ENCODE peak calls at places on chromosomes 12 and 14, in six cellular contexts. E is HFF-Myc; X is brain microvascular endothelial cell; H is Peyer's patch; J is activated CD8-positive, alpha-beta T cell treated with anti-CD3 and anti-CD28 coated beads for 36 hours; Y is neural progenitor cell. C is an unnamed sample.

GRCh38 chr12:45381351-45381750 is 165.5 kb downstream of the ANO6 start:
- DNase-seq in H (no peak), J (no peak), X (no peak), Y (no peak), E (no peak), C (no peak)

GRCh38 chr14:45253754-45254300 is 825 bp upstream of the MIS18BP1 start:
- DNase-seq in J (peak), Y (no peak), H (peak), X (peak), E (no peak), C (no peak)

GRCh38 chr12:13099910-13100609 is 3.4 kb downstream of the GSG1 start:
- DNase-seq in X (no peak), Y (no peak), E (no peak), J (no peak), H (no peak), C (no peak)

GRCh38 chr12:89333564-89334252 is 18.6 kb downstream of the DUSP6 start:
- DNase-seq in H (no peak), Y (peak), E (no peak), J (peak), X (no peak), C (no peak)

GRCh38 chr12:107590369-107591094 is 95.1 kb upstream of the PWP1 start:
- DNase-seq in J (no peak), H (no peak), E (no peak), Y (no peak), X (no peak), C (no peak)

GRCh38 chr14:73787760-73788508 is 63.7 kb upstream of the PTGR2 start:
- DNase-seq in E (no peak), J (peak), Y (peak), H (no peak), X (peak), C (no peak)

GRCh38 chr14:36207500-36207899 is 31.0 kb upstream of the PTCSC3 start:
- DNase-seq in H (no peak), Y (peak), X (no peak), E (no peak), J (no peak), C (no peak)

GRCh38 chr14:102209224-102209966 is 69.7 kb downstream of the WDR20 start:
- DNase-seq in H (peak), E (no peak), X (no peak), J (no peak), Y (peak), C (no peak)

GRCh38 chr12:100567945-100568344 is 5.5 kb upstream of the GAS2L3 start:
- DNase-seq in J (no peak), H (no peak), X (no peak), Y (no peak), E (no peak), C (no peak)

GRCh38 chr12:93902736-93903562 is 225.8 kb downstream of the CRADD start:
- DNase-seq in X (no peak), Y (no peak), H (peak), J (no peak), E (no peak), C (no peak)

GRCh38 chr12:6540181-6540877 is 6.0 kb downstream of the GAPDH start:
- DNase-seq in X (peak), J (peak), Y (peak), E (peak), H (peak), C (no peak)

GRCh38 chr12:116040412-116040811 is 237.1 kb downstream of the MED13L start:
- DNase-seq in J (no peak), X (no peak), Y (no peak), H (no peak), E (no peak), C (no peak)

GRCh38 chr14:75452900-75453816 is 25.3 kb downstream of the JDP2 start:
- DNase-seq in H (no peak), E (peak), Y (peak), X (peak), J (no peak), C (peak)

GRCh38 chr14:44352212-44352611 is 154.9 kb downstream of the FSCB start:
- DNase-seq in E (no peak), H (no peak), Y (no peak), J (no peak), X (no peak), C (no peak)

GRCh38 chr14:76309572-76310551 is 66.1 kb upstream of the ESRRB start:
- DNase-seq in X (no peak), H (no peak), J (no peak), Y (peak), E (no peak), C (no peak)

GRCh38 chr14:94110552-94111181 is at the start of gene IFI27:
- DNase-seq in H (peak), J (no peak), Y (no peak), E (no peak), X (no peak), C (no peak)

GRCh38 chr12:105157598-105157997 is 50.1 kb downstream of the WASHC4 start:
- DNase-seq in H (no peak), J (no peak), E (no peak), Y (no peak), X (no peak), C (no peak)

GRCh38 chr12:12319501-12320322 is 30.3 kb downstream of the MANSC1 start:
- DNase-seq in X (no peak), Y (no peak), J (no peak), H (peak), E (no peak), C (no peak)

GRCh38 chr12:111607239-111607638 is 8.1 kb upstream of the ATXN2 start:
- DNase-seq in X (no peak), H (no peak), J (peak), E (no peak), Y (no peak), C (no peak)

GRCh38 chr12:106645074-106645421 is 62.2 kb downstream of the RFX4 start:
- DNase-seq in E (no peak), X (no peak), J (no peak), H (no peak), Y (no peak), C (no peak)

GRCh38 chr14:93033039-93033982 is 82.4 kb downstream of the ITPK1 start:
- DNase-seq in X (no peak), H (no peak), J (peak), E (no peak), Y (no peak), C (no peak)

GRCh38 chr12:11553871-11554533 is 95.5 kb upstream of the ETV6 start:
- DNase-seq in J (peak), Y (peak), E (peak), H (peak), X (peak), C (no peak)

GRCh38 chr12:121648458-121649028 is 20.9 kb downstream of the MORN3 start:
- DNase-seq in E (no peak), H (no peak), J (no peak), X (no peak), Y (no peak), C (no peak)

GRCh38 chr12:52182898-52183543 is 8.8 kb downstream of the KRT80 start:
- DNase-seq in X (no peak), H (no peak), E (no peak), J (no peak), Y (no peak), C (no peak)

GRCh38 chr12:40911676-40912075 is 219.4 kb downstream of the CNTN1 start:
- DNase-seq in J (no peak), X (no peak), H (no peak), E (no peak), Y (no peak), C (no peak)

GRCh38 chr12:13223176-13223806 is 26.8 kb downstream of the EMP1 start:
- DNase-seq in E (no peak), X (peak), H (no peak), J (no peak), Y (no peak), C (peak)

GRCh38 chr14:82075566-82075965 is 541.9 kb upstream of the SEL1L start:
- DNase-seq in E (no peak), H (no peak), X (no peak), J (peak), Y (peak), C (no peak)

GRCh38 chr12:107247650-107248049 is 154.3 kb upstream of the CRY1 start:
- DNase-seq in E (no peak), Y (no peak), H (no peak), J (no peak), X (no peak), C (no peak)

GRCh38 chr14:24297190-24297964 is 2.2 kb downstream of the DHRS1 start:
- DNase-seq in H (no peak), E (no peak), Y (peak), X (peak), J (no peak), C (no peak)
- TF ChIP-seq CTCF in H (peak), E (peak), Y (peak), X (peak), J (no peak), C (peak)

GRCh38 chr12:69738351-69739286 is at the start of gene RAB3IP:
- DNase-seq in X (peak), E (peak), J (peak), H (peak), Y (peak), C (no peak)
- TF ChIP-seq CTCF in X (peak), E (peak), J (peak), H (peak), Y (peak), C (peak)

DNA sequence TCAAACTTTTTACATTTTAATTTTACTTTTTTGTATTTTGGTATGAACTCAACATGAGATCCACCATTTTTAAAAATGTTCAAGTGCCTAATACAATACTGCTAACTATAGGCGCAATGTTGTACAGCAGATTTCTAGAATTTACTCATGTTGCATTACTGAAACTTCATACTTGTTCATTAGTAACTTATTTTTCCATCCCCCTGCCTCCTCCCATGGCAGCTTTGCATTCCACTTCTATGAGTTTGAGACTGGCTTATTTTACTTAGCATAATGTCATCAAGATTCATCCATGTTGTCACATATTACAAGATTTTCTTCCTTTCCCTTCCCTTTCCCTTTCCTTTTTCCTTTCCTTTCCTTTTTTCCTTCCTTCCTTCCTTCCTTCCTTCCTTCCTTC is 825.9 kb downstream of the SLC16A7 start:
- DNase-seq in X (peak), Y (no peak), H (no peak), E (no peak), J (no peak), C (peak)
- TF ChIP-seq CTCF in X (no peak), Y (no peak), H (no peak), E (no peak), J (no peak), C (no peak)

DNA sequence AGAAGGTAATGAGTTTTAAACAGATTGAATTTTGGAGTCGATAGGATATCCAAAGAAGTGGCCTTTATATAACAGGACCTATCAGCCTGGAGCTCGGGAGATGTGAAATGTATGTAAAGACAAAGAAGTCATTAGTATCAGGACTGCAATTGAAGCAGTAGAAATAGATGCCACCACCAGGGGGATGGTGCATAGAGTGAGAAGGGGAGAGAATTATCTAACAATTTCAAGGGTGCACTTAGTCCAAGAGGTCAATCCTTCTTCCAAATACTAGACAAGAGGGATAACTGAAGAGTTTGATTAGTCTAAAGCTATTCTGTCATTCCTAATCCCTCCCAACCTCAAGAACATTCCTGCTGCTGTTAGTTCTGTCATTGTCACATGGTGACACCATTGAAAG is 127.8 kb downstream of the CFAP54 start:
- DNase-seq in Y (no peak), E (no peak), H (no peak), J (no peak), X (no peak), C (no peak)
- TF ChIP-seq CTCF in Y (peak), E (peak), H (no peak), J (no peak), X (peak), C (no peak)

GRCh38 chr12:56805282-56805855 is 42.2 kb downstream of the HSD17B6 start:
- DNase-seq in H (no peak), Y (no peak), X (no peak), J (no peak), E (no peak), C (no peak)

GRCh38 chr12:56803750-56804149 is 40.6 kb downstream of the HSD17B6 start:
- DNase-seq in X (no peak), J (no peak), Y (no peak), E (no peak), H (no peak), C (no peak)

GRCh38 chr12:56804169-56804568 is 41.0 kb downstream of the HSD17B6 start:
- DNase-seq in X (no peak), Y (no peak), E (no peak), H (no peak), J (no peak), C (no peak)

GRCh38 chr12:56804684-56805083 is 41.6 kb downstream of the HSD17B6 start:
- DNase-seq in Y (no peak), X (no peak), H (no peak), E (no peak), J (no peak), C (no peak)

GRCh38 chr12:56806303-56806702 is 43.2 kb downstream of the HSD17B6 start:
- DNase-seq in X (no peak), H (no peak), E (no peak), Y (no peak), J (no peak), C (no peak)
- TF ChIP-seq CTCF in X (no peak), H (no peak), E (no peak), Y (no peak), J (no peak), C (no peak)

DNA sequence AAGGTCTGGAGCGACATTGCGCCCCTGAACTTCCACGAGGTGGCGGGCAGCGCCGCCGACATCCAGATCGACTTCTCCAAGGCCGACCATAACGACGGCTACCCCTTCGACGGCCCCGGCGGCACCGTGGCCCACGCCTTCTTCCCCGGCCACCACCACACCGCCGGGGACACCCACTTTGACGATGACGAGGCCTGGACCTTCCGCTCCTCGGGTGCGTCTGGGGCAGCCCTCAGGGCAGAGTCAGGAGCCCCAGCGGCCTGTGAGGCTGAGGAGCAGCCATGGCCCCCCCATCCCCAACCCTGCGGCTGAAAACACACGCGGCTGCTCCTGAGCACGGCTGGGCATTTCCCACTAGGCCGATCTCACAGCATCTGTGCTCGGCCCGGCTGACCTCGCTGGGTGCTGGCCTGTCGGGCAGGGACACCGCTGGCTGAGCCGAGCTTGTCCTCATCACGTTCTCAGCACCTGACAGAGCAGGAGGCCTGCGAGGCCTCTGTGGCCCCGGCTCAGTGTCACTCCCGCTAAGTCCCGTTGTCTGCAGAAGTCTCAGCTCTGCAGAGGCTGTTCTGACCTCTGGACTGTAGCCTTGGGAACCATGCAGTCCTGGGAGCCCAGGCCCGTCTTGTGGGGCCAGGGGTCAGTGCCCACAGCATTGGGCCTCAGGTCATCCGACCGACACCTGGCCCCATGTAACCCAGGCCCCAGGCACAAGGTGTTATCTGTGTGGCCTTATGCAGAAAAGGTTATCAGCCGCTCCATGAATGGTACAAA is 12.6 kb downstream of the MMP17 start:
- DNase-seq in J (no peak), X (no peak), E (no peak), H (no peak), Y (no peak), C (no peak)
- TF ChIP-seq CTCF in J (no peak), X (no peak), E (no peak), H (no peak), Y (no peak), C (no peak)

DNA sequence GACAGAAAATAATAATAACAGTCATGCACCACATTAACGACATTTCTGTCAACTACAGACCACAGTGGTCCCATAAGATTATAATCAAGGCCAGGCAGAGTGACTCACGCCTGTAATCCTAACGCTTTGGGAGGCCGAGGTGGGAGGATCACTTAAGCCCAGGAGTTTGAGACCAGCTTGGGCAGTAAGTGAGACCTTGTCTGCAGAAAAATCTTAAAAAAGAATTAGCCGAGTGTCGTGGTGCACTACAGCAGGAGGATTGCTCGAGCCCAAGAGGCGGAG is 8.6 kb downstream of the NAB2 start:
- DNase-seq in H (no peak), X (no peak), Y (no peak), E (no peak), J (no peak), C (no peak)
- TF ChIP-seq CTCF in H (no peak), X (no peak), Y (no peak), E (no peak), J (no peak), C (no peak)

DNA sequence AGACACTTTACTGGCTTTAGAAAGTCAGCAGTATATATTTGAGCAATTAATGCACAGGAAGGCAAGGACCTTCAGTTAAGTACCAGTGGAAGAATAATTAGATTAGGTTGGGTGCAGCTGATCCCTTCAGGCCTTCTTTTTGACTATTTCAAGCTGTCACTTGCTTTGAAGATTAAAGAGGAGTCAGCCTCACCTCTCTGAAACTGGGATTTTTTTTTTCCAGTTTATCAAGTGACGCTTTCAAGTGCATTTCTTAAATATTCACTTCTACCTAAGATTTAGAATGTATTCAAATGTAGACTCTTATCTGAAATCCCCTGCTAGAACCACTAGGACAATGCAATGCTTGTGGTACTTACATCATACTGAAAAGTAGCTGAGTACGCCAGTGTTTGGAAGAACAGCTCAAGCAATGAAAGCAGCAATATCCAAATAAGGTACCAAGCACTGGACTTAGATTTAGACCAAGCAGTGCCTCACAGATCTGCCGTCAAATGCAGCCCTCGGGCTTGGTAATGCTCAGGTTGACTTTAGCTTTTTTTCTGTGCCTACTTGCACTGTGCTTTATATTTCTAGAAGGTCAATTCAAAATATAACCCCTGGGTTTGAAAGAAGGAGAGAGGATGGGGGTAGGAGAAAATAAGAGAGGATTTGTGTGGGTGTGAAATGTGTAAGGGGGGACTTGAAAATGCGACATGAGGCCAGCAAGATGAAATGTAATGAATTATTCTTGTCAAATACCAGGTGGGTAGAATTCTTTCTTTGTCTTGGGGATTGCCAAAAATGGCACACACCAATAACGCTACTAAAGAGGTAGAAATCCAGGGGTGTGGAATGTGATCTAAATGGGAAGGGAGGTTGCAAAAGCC is 3.7 kb upstream of the FERMT2 start:
- DNase-seq in H (no peak), Y (no peak), E (no peak), J (no peak), X (peak), C (peak)
- TF ChIP-seq CTCF in H (no peak), Y (no peak), E (no peak), J (no peak), X (no peak), C (no peak)

GRCh38 chr14:20755037-20755436 is 9.3 kb downstream of the EDDM3A start:
- DNase-seq in H (no peak), Y (no peak), J (no peak), X (no peak), E (no peak), C (no peak)

GRCh38 chr14:20757963-20758362 is 10.2 kb upstream of the EDDM3B start:
- DNase-seq in X (no peak), Y (peak), E (no peak), H (peak), J (peak), C (no peak)

DNA sequence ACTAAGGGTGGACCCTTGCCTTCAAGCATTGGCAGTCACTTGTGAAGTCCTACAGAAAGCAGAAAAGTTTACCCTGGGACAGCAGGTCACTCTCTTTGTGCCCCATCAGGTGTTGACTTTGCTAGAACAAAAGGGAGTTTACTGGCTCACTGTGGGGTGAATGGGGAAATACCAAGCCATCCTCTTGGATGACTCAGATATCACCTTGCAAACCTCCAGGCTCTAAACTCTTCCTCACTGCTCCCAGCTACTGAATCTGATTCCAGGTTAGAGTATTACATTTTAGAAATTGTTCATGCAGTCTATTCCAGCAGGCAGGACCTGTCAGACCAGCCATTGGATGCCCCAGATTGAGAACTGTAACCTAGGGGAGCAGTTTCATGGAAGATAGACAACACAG is 7.3 kb upstream of the EDDM3B start:
- DNase-seq in J (no peak), X (no peak), H (no peak), Y (no peak), E (no peak), C (no peak)
- TF ChIP-seq CTCF in J (no peak), X (no peak), H (no peak), Y (no peak), E (no peak), C (no peak)